ENCODE peak calls at places on chromosome 18, in six cellular contexts. D, H, K, L, B and R are unnamed samples.

GRCh38 chr18:36501100-36501499 is 203.6 kb downstream of the FHOD3 start:
- DNase-seq in D (no peak), H (no peak), K (no peak), L (no peak), B (no peak), R (no peak)

GRCh38 chr18:10515456-10515855 is 10.4 kb upstream of the NAPG start:
- DNase-seq in D (no peak), H (no peak), K (no peak), L (no peak), B (no peak), R (no peak)

GRCh38 chr18:1446765-1447164 is 542.1 kb downstream of the ADCYAP1 start:
- DNase-seq in D (no peak), H (no peak), K (no peak), L (no peak), B (no peak), R (no peak)

GRCh38 chr18:62452280-62452824 is 70.5 kb upstream of the ZCCHC2 start:
- DNase-seq in D (peak), H (no peak), K (no peak), L (no peak), B (no peak), R (no peak)

GRCh38 chr18:80200171-80200931 is 47.0 kb downstream of the PARD6G start:
- DNase-seq in D (no peak), H (no peak), K (peak), L (no peak), B (no peak), R (no peak)

GRCh38 chr18:79182047-79182713 is 113.0 kb downstream of the ATP9B start:
- DNase-seq in D (no peak), H (no peak), K (no peak), L (no peak), B (no peak), R (no peak)

GRCh38 chr18:79964330-79965118 is at the start of gene HSBP1L1:
- DNase-seq in D (peak), H (no peak), K (peak), L (peak), B (peak), R (peak)

GRCh38 chr18:71902482-71902881 is 641.7 kb downstream of the CBLN2 start:
- DNase-seq in D (no peak), H (no peak), K (no peak), L (no peak), B (no peak), R (no peak)

GRCh38 chr18:79788096-79789085 is 9.3 kb upstream of the KCNG2 start:
- DNase-seq in D (no peak), H (no peak), K (no peak), L (no peak), B (no peak), R (no peak)

GRCh38 chr18:475202-475624 is 25.3 kb downstream of the COLEC12 start:
- DNase-seq in D (peak), H (peak), K (peak), L (no peak), B (no peak), R (peak)